ENCODE peak calls at places on chromosomes 3 and 15, in seven cellular contexts. One of them, this sample, is unnamed.

GRCh38 chr3:2711081-2711480 is 399.1 kb downstream of the IL5RA start:
- DNase-seq in BJ: no peak
- DNase-seq in hypothalamus: no peak
- DNase-seq in Right ventricle myocardium superior: no peak
- DNase-seq in iris pigment epithelial cell: no peak
- DNase-seq in left lung: no peak
- DNase-seq in activated CD4-positive, alpha-beta T cell treated with anti-CD3 and anti-CD28 coated beads for 1 hour: no peak
- DNase-seq in this sample: no peak

GRCh38 chr3:24387493-24387892 is 107.2 kb downstream of the THRB start:
- DNase-seq in BJ: no peak
- DNase-seq in hypothalamus: no peak
- DNase-seq in Right ventricle myocardium superior: no peak
- DNase-seq in iris pigment epithelial cell: peak; percentile 62
- DNase-seq in left lung: no peak
- DNase-seq in activated CD4-positive, alpha-beta T cell treated with anti-CD3 and anti-CD28 coated beads for 1 hour: no peak
- DNase-seq in this sample: no peak

GRCh38 chr3:118938183-118938961 is 96.3 kb downstream of the IGSF11 start:
- DNase-seq in BJ: no peak
- DNase-seq in hypothalamus: no peak
- DNase-seq in Right ventricle myocardium superior: no peak
- DNase-seq in iris pigment epithelial cell: peak; percentile 21
- DNase-seq in left lung: no peak
- DNase-seq in activated CD4-positive, alpha-beta T cell treated with anti-CD3 and anti-CD28 coated beads for 1 hour: no peak
- DNase-seq in this sample: no peak

GRCh38 chr3:58287354-58287753 is 18.7 kb upstream of the RPP14 start:
- DNase-seq in BJ: no peak
- DNase-seq in hypothalamus: no peak
- DNase-seq in Right ventricle myocardium superior: no peak
- DNase-seq in iris pigment epithelial cell: no peak
- DNase-seq in left lung: no peak
- DNase-seq in activated CD4-positive, alpha-beta T cell treated with anti-CD3 and anti-CD28 coated beads for 1 hour: no peak
- DNase-seq in this sample: no peak

GRCh38 chr3:41768363-41768762 is 193.5 kb downstream of the ULK4 start:
- DNase-seq in BJ: no peak
- DNase-seq in hypothalamus: no peak
- DNase-seq in Right ventricle myocardium superior: no peak
- DNase-seq in iris pigment epithelial cell: no peak
- DNase-seq in left lung: no peak
- DNase-seq in activated CD4-positive, alpha-beta T cell treated with anti-CD3 and anti-CD28 coated beads for 1 hour: no peak
- DNase-seq in this sample: no peak

GRCh38 chr3:187287231-187287630 is 4.3 kb downstream of the MASP1 start:
- DNase-seq in BJ: no peak
- DNase-seq in hypothalamus: no peak
- DNase-seq in Right ventricle myocardium superior: no peak
- DNase-seq in iris pigment epithelial cell: no peak
- DNase-seq in left lung: no peak
- DNase-seq in activated CD4-positive, alpha-beta T cell treated with anti-CD3 and anti-CD28 coated beads for 1 hour: no peak
- DNase-seq in this sample: no peak

GRCh38 chr15:64185331-64185911 is 22.6 kb upstream of the PPIB start:
- DNase-seq in BJ: no peak
- DNase-seq in hypothalamus: no peak
- DNase-seq in Right ventricle myocardium superior: no peak
- DNase-seq in iris pigment epithelial cell: no peak
- DNase-seq in left lung: no peak
- DNase-seq in activated CD4-positive, alpha-beta T cell treated with anti-CD3 and anti-CD28 coated beads for 1 hour: no peak
- DNase-seq in this sample: no peak

GRCh38 chr3:140298569-140299070 is 363.6 kb downstream of the CLSTN2 start:
- DNase-seq in BJ: no peak
- DNase-seq in hypothalamus: no peak
- DNase-seq in Right ventricle myocardium superior: no peak
- DNase-seq in iris pigment epithelial cell: no peak
- DNase-seq in left lung: no peak
- DNase-seq in activated CD4-positive, alpha-beta T cell treated with anti-CD3 and anti-CD28 coated beads for 1 hour: no peak
- DNase-seq in this sample: no peak

GRCh38 chr15:36658321-36658720 is 78.9 kb downstream of the CDIN1 start:
- DNase-seq in BJ: peak; percentile 59
- DNase-seq in hypothalamus: no peak
- DNase-seq in Right ventricle myocardium superior: no peak
- DNase-seq in iris pigment epithelial cell: no peak
- DNase-seq in left lung: no peak
- DNase-seq in activated CD4-positive, alpha-beta T cell treated with anti-CD3 and anti-CD28 coated beads for 1 hour: no peak
- DNase-seq in this sample: no peak

GRCh38 chr3:131038326-131038725 is 11.6 kb downstream of the NEK11 start:
- DNase-seq in BJ: no peak
- DNase-seq in hypothalamus: no peak
- DNase-seq in Right ventricle myocardium superior: no peak
- DNase-seq in iris pigment epithelial cell: no peak
- DNase-seq in left lung: no peak
- DNase-seq in activated CD4-positive, alpha-beta T cell treated with anti-CD3 and anti-CD28 coated beads for 1 hour: no peak
- DNase-seq in this sample: no peak

GRCh38 chr15:60649845-60650548 is 171.1 kb upstream of the ICE2 start:
- DNase-seq in BJ: no peak
- DNase-seq in hypothalamus: no peak
- DNase-seq in Right ventricle myocardium superior: no peak
- DNase-seq in iris pigment epithelial cell: peak; percentile 26
- DNase-seq in left lung: no peak
- DNase-seq in activated CD4-positive, alpha-beta T cell treated with anti-CD3 and anti-CD28 coated beads for 1 hour: no peak
- DNase-seq in this sample: peak; percentile 46

GRCh38 chr3:97815149-97815917 is 6.5 kb upstream of the CRYBG3 start:
- DNase-seq in BJ: no peak
- DNase-seq in hypothalamus: no peak
- DNase-seq in Right ventricle myocardium superior: no peak
- DNase-seq in iris pigment epithelial cell: no peak
- DNase-seq in left lung: no peak
- DNase-seq in activated CD4-positive, alpha-beta T cell treated with anti-CD3 and anti-CD28 coated beads for 1 hour: no peak
- DNase-seq in this sample: no peak

GRCh38 chr3:169923189-169923588 is 11.8 kb downstream of the SAMD7 start:
- DNase-seq in BJ: no peak
- DNase-seq in hypothalamus: no peak
- DNase-seq in Right ventricle myocardium superior: peak; percentile 84
- DNase-seq in iris pigment epithelial cell: peak; percentile 4
- DNase-seq in left lung: no peak
- DNase-seq in activated CD4-positive, alpha-beta T cell treated with anti-CD3 and anti-CD28 coated beads for 1 hour: no peak
- DNase-seq in this sample: peak; percentile 95

This sample was measured in small intestine.